ENCODE peak calls at places on chromosomes 11 and 22, in seven cellular contexts. O is A549, E is prostate gland, L is heart left ventricle, J is hepatocyte, G is OCI-LY7, V is right lobe of liver. T is an unnamed sample.

GRCh38 chr22:44738347-44738715 is 14.0 kb upstream of the ARHGAP8 start:
- DNase-seq in L (no peak), V (peak; percentile 49), J (peak; percentile 90), G (no peak), E (no peak), O (no peak), T (no peak)

GRCh38 chr11:124798991-124799383 is 1.2 kb downstream of the MSANTD2 start:
- DNase-seq in O (peak; percentile 7), V (no peak), J (peak; percentile 56), G (peak; percentile 35), L (no peak), E (no peak), T (peak; percentile 56)

GRCh38 chr22:50059185-50059880 is 1.2 kb upstream of the TTLL8 start:
- DNase-seq in J (peak; percentile 72), L (no peak), O (peak; percentile 29), E (no peak), G (peak; percentile 28), V (no peak), T (peak; percentile 24)

GRCh38 chr22:37686002-37686982 is at the start of gene NOL12:
- DNase-seq in J (peak; percentile 92), G (peak; percentile 89), O (peak; percentile 90), L (peak; percentile 83), V (peak; percentile 78), E (peak; percentile 70), T (peak; percentile 75)

GRCh38 chr11:107017433-107018227 is 646 bp downstream of the GUCY1A2 start:
- DNase-seq in O (peak; percentile 35), E (peak; percentile 27), J (peak; percentile 84), L (peak; percentile 64), G (no peak), V (peak; percentile 36), T (peak; percentile 52)

GRCh38 chr11:90135016-90135415 is 553 bp downstream of the NAALAD2 start:
- DNase-seq in L (no peak), O (no peak), G (no peak), E (no peak), V (no peak), J (peak; percentile 5), T (no peak)

GRCh38 chr22:38403806-38404205 is 51.2 kb downstream of the KCNJ4 start:
- DNase-seq in J (no peak), O (no peak), G (no peak), V (no peak), E (no peak), L (no peak), T (no peak)

GRCh38 chr22:50607366-50608020 is 6.9 kb downstream of the MAPK8IP2 start:
- DNase-seq in O (no peak), V (no peak), L (no peak), E (no peak), G (no peak), J (no peak), T (no peak)

GRCh38 chr11:72013765-72014711 is 15.3 kb downstream of the IL18BP start:
- DNase-seq in V (no peak), O (no peak), J (no peak), E (no peak), G (no peak), L (no peak), T (no peak)

GRCh38 chr11:27558401-27558800 is 51.8 kb upstream of the LIN7C start:
- DNase-seq in E (no peak), G (no peak), J (no peak), O (no peak), L (no peak), V (no peak), T (no peak)

GRCh38 chr22:19522190-19522880 is 1.9 kb downstream of the CLDN5 start:
- DNase-seq in G (no peak), J (no peak), L (peak; percentile 78), E (no peak), O (no peak), V (no peak), T (peak; percentile 42)

GRCh38 chr11:10076458-10077141 is 217.4 kb downstream of the SBF2 start:
- DNase-seq in O (peak; percentile 48), E (peak; percentile 15), G (peak; percentile 65), J (peak; percentile 6), V (peak; percentile 58), L (peak; percentile 75), T (peak; percentile 93)

GRCh38 chr11:13276454-13276851 is 1.1 kb upstream of the BMAL1 start:
- DNase-seq in J (no peak), L (no peak), O (no peak), G (no peak), V (no peak), E (no peak), T (peak; percentile 34)

GRCh38 chr11:76073716-76074115 is 132.6 kb downstream of the WNT11 start:
- DNase-seq in E (no peak), V (no peak), L (no peak), O (no peak), J (no peak), G (no peak), T (no peak)

GRCh38 chr22:42645341-42645937 is 3.8 kb downstream of the CYB5R3 start:
- DNase-seq in E (no peak), L (no peak), G (no peak), O (no peak), J (no peak), V (no peak), T (peak; percentile 59)

GRCh38 chr22:42644422-42645340 is 4.3 kb upstream of the ATP5MGL start:
- DNase-seq in L (peak; percentile 69), V (no peak), E (no peak), G (no peak), O (no peak), J (peak; percentile 52), T (peak; percentile 40)

GRCh38 chr22:42641801-42642413 is 1.5 kb upstream of the ATP5MGL start:
- DNase-seq in V (no peak), E (no peak), J (peak; percentile 36), G (no peak), L (no peak), O (no peak), T (no peak)

GRCh38 chr22:42642801-42643631 is 2.6 kb upstream of the ATP5MGL start:
- DNase-seq in J (peak; percentile 48), V (no peak), G (no peak), E (no peak), O (no peak), L (no peak), T (no peak)

GRCh38 chr22:42643632-42644421 is 3.4 kb upstream of the ATP5MGL start:
- DNase-seq in J (peak; percentile 3), O (no peak), V (no peak), G (no peak), E (no peak), L (no peak), T (no peak)
- H3K4me1 ChIP-seq in J (peaks cover 74% of the 10 kb centered on the region), O (peaks cover 27% of the 10 kb centered on the region), V (peaks cover 75% of the 10 kb centered on the region), G (peaks cover 28% of the 10 kb centered on the region), E (peaks cover 45% of the 10 kb centered on the region), L (peaks cover 67% of the 10 kb centered on the region), T (peaks cover 68% of the 10 kb centered on the region)

GRCh38 chr11:62000539-62001446 is 33.4 kb upstream of the FTH1 start:
- DNase-seq in L (no peak), V (no peak), O (no peak), J (no peak), E (no peak), G (no peak), T (no peak)

GRCh38 chr11:61994981-61995380 is 27.5 kb upstream of the FTH1 start:
- DNase-seq in J (no peak), G (no peak), E (no peak), L (no peak), O (no peak), V (no peak), T (no peak)

GRCh38 chr11:61999141-61999975 is 31.9 kb upstream of the FTH1 start:
- DNase-seq in V (no peak), G (no peak), E (no peak), L (no peak), O (peak; percentile 41), J (peak; percentile 67), T (no peak)

GRCh38 chr11:62001450-62002178 is 34.2 kb upstream of the FTH1 start:
- DNase-seq in O (peak; percentile 61), L (no peak), V (peak; percentile 81), J (peak; percentile 58), G (no peak), E (no peak), T (peak; percentile 84)

DNA sequence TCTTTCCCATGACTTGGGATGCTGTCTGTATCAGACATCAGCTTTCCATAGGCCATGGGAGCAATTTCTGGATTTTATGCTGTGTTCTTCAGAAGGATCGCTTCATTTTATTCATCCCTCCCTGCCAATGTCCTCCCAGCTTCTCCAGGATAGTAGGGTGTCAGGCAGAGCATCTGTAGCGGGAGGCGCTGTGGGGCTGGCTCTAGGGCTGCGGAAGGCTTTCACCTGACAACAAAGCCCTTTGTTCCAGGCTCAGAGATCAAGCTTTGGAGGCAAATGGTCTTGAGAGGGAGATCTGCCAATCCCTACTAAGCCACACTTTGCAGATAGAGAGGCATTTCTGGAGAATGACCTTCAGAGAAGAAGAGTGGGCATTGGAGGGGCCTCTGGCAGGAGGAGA is 29.5 kb upstream of the FTH1 start:
- DNase-seq in G (no peak), V (no peak), O (no peak), J (no peak), L (no peak), E (no peak), T (no peak)
- TF ChIP-seq CTCF in G (no peak), V (no peak), O (no peak), J (no peak), L (no peak), E (no peak), T (no peak)

DNA sequence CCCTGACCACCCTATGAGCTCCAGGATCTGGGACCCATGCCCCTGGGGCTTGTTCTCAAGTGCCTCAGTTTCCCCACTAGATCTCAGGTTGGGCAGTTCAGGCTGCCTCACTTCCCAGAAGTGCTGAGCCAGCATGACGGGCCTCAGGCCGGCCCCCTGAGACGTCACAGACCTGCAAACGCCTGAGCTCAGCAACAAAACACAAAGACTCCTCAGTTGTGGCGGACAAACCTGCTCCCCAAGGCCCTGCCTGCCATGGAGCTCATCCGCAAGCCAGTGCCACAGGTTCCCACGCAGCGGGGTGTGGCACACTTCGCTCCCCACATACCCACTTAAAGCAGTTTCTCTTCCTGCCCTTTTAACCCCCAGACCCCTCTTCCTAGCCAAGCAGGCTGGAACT is 45.2 kb downstream of the NECTIN1 start:
- DNase-seq in O (no peak), E (peak; percentile 95), L (no peak), J (peak; percentile 39), V (no peak), G (no peak), T (no peak)
- H3K27ac ChIP-seq in O (peak overlapping the region; percentile 35), E (peak overlapping the region; percentile 89), L (no peak overlapping the region), J (peak overlapping the region; percentile 78), V (no peak overlapping the region), G (no peak overlapping the region), T (no peak overlapping the region)

DNA sequence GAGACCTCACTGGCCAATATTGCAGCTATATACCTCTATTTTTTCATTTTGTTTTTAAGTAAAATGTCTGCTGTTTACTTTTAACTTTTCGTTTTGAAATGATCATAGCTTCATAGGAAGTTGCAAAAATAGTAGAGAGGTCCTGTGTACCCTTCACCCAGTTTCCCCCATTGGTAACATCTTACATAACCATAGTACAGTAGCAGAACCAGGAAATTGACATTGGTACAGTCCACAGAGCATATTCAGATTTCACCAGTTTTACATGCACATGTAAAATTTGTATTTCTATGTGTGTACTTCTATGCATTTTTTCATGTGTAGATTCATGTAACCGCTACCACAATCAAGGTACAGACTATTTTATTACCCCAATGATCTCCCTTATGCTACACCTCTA is 3.8 kb downstream of the AMOTL1 start:
- DNase-seq in J (no peak), L (no peak), E (no peak), O (no peak), G (no peak), V (no peak), T (no peak)
- H3K4me1 ChIP-seq in J (peaks cover 37% of the 10 kb centered on the region), L (peaks cover 23% of the 10 kb centered on the region), E (peaks cover 10% of the 10 kb centered on the region), O (peaks cover 31% of the 10 kb centered on the region), G (no peaks in the 10 kb centered on the region), V (peaks cover 20% of the 10 kb centered on the region), T (peaks cover 22% of the 10 kb centered on the region)